ENCODE peak calls at places on chromosomes 3 and 15, in four cellular contexts. L is HuH-7.5; S is activated T-helper 9 cell treated with anti-CD3 and anti-CD28 coated beads, Interleukin-2, amount 50 U/mL, for 16 hours; P is endothelial cell of umbilical vein. K is an unnamed sample.

GRCh38 chr3:195771651-195772300 is 40.0 kb downstream of the MUC4 start:
- DNase-seq in L (peak), S (no peak), P (no peak), K (no peak)

GRCh38 chr3:157081681-157082210 is 78.2 kb downstream of the CCNL1 start:
- DNase-seq in L (peak), S (peak), P (peak), K (peak)

GRCh38 chr15:40603935-40604334 is 9.9 kb downstream of the KNL1 start:
- DNase-seq in L (no peak), S (no peak), P (no peak), K (no peak)

GRCh38 chr3:62318752-62319569 is 54.4 kb downstream of the FEZF2 start:
- DNase-seq in L (peak), S (peak), P (peak), K (peak)

GRCh38 chr3:17142516-17142915 is 257.8 kb downstream of the PLCL2 start:
- DNase-seq in L (no peak), S (no peak), P (no peak), K (no peak)

GRCh38 chr3:54642147-54642546 is 285.7 kb downstream of the LRTM1 start:
- DNase-seq in L (no peak), S (no peak), P (no peak), K (no peak)

GRCh38 chr3:38117163-38117716 is 19.7 kb downstream of the ACAA1 start:
- DNase-seq in L (no peak), S (no peak), P (no peak), K (peak)

GRCh38 chr3:20776717-20777116 is 590.7 kb upstream of the SGO1 start:
- DNase-seq in L (no peak), S (no peak), P (no peak), K (no peak)

GRCh38 chr3:48595075-48595525 is at the start of gene COL7A1:
- DNase-seq in L (no peak), S (no peak), P (no peak), K (peak)

GRCh38 chr15:66588971-66589370 is 23.2 kb upstream of the LCTL start:
- DNase-seq in L (no peak), S (no peak), P (no peak), K (no peak)

GRCh38 chr3:98735761-98736269 is 27.3 kb upstream of the ST3GAL6 start:
- DNase-seq in L (no peak), S (no peak), P (peak), K (no peak)

K was measured in left ventricle myocardium superior.